ENCODE peak calls at places on chromosomes 16 and 17, in four cellular contexts. T, Y, H and Z are unnamed samples.

GRCh38 chr17:41521574-41522261 is 3.0 kb upstream of the KRT15 start:
- DNase-seq in T (no peak), Y (peak), H (no peak), Z (no peak)

GRCh38 chr17:81405382-81406005 is 10.2 kb downstream of the BAHCC1 start:
- DNase-seq in T (no peak), Y (peak), H (no peak), Z (no peak)

GRCh38 chr16:35195173-35195863 is 1735.9 kb downstream of the TP53TG3F start:
- DNase-seq in T (no peak), Y (no peak), H (no peak), Z (no peak)

GRCh38 chr17:81365601-81366585 is 29.4 kb upstream of the BAHCC1 start:
- DNase-seq in T (no peak), Y (peak), H (no peak), Z (no peak)

GRCh38 chr16:79261461-79261860 is 339.1 kb downstream of the MAF start:
- DNase-seq in T (no peak), Y (no peak), H (no peak), Z (no peak)

GRCh38 chr16:3618782-3619166 is 7.4 kb upstream of the SLX4 start:
- DNase-seq in T (no peak), Y (no peak), H (no peak), Z (no peak)

GRCh38 chr17:49946964-49947584 is 21.9 kb upstream of the DLX4 start:
- DNase-seq in T (no peak), Y (no peak), H (no peak), Z (no peak)

GRCh38 chr16:20740007-20740883 is 1.4 kb downstream of the THUMPD1 start:
- DNase-seq in T (no peak), Y (peak), H (no peak), Z (no peak)

GRCh38 chr17:76727745-76728456 is 1.3 kb downstream of the METTL23 start:
- DNase-seq in T (no peak), Y (peak), H (no peak), Z (no peak)

GRCh38 chr17:39867891-39868553 is at the start of gene ZPBP2:
- DNase-seq in T (no peak), Y (no peak), H (no peak), Z (no peak)

GRCh38 chr17:77810536-77810935 is 148.0 kb upstream of the TNRC6C start:
- DNase-seq in T (no peak), Y (peak), H (no peak), Z (no peak)

GRCh38 chr17:79830763-79831366 is 8.4 kb downstream of the CBX4 start:
- DNase-seq in T (no peak), Y (no peak), H (no peak), Z (no peak)

GRCh38 chr16:72963921-72964320 is 84.0 kb downstream of the ZFHX3 start:
- DNase-seq in T (no peak), Y (peak), H (no peak), Z (no peak)

GRCh38 chr17:68849673-68850260 is 105.4 kb downstream of the ABCA8 start:
- DNase-seq in T (no peak), Y (no peak), H (no peak), Z (no peak)

GRCh38 chr17:1150863-1151685 is 28.7 kb downstream of the ABR start:
- DNase-seq in T (no peak), Y (peak), H (no peak), Z (no peak)